ENCODE peak calls at places on chromosomes 5 and 9, in five cellular contexts. B is pancreas, O is stomach, Z is PC-9, E is tibial artery. V is an unnamed sample.

GRCh38 chr9:78807286-78807685 is 510.4 kb downstream of the PSAT1 start:
- DNase-seq in E (no peak), O (no peak), Z (no peak), B (no peak), V (no peak)

GRCh38 chr5:7047862-7048261 is 334.6 kb downstream of the TENT4A start:
- DNase-seq in Z (no peak), B (peak; percentile 53), E (no peak), O (peak; percentile 66), V (no peak)

GRCh38 chr5:103031607-103032006 is 88.3 kb downstream of the GIN1 start:
- DNase-seq in Z (no peak), O (no peak), E (no peak), B (no peak), V (no peak)

GRCh38 chr5:154618696-154619095 is 136.5 kb upstream of the LARP1 start:
- DNase-seq in E (no peak), B (no peak), O (no peak), Z (no peak), V (no peak)

GRCh38 chr9:77809552-77809951 is 161.4 kb upstream of the GNA14 start:
- DNase-seq in B (no peak), O (no peak), E (no peak), Z (no peak), V (no peak)

GRCh38 chr5:180817847-180818246 is 15.2 kb upstream of the MGAT1 start:
- DNase-seq in E (no peak), Z (no peak), O (no peak), B (no peak), V (no peak)

GRCh38 chr9:121887553-121888437 is 205.3 kb downstream of the TTLL11 start:
- DNase-seq in O (no peak), E (no peak), Z (no peak), B (no peak), V (no peak)

GRCh38 chr9:30774326-30774725 is 1610.1 kb upstream of the ACO1 start:
- DNase-seq in Z (no peak), O (no peak), E (no peak), B (no peak), V (no peak)

GRCh38 chr9:83431470-83432060 is 106.6 kb downstream of the FRMD3 start:
- DNase-seq in B (no peak), E (peak; percentile 65), Z (peak; percentile 42), O (peak; percentile 94), V (no peak)

GRCh38 chr9:133680976-133681657 is 45.0 kb downstream of the DBH start:
- DNase-seq in E (no peak), Z (no peak), B (no peak), O (no peak), V (no peak)

GRCh38 chr9:113573959-113574352 is 110.4 kb downstream of the RGS3 start:
- DNase-seq in E (no peak), Z (no peak), O (no peak), B (no peak), V (no peak)

GRCh38 chr9:87578625-87579024 is 81.0 kb downstream of the DAPK1 start:
- DNase-seq in Z (no peak), O (no peak), E (no peak), B (no peak), V (no peak)

GRCh38 chr5:128014578-128014977 is 69.0 kb upstream of the SLC12A2 start:
- DNase-seq in O (no peak), E (no peak), B (no peak), Z (no peak), V (no peak)

GRCh38 chr5:103669615-103670014 is 107.0 kb upstream of the NUDT12 start:
- DNase-seq in B (no peak), Z (no peak), O (no peak), E (no peak), V (no peak)

GRCh38 chr5:123115020-123115419 is 26.0 kb downstream of the PRDM6 start:
- DNase-seq in E (no peak), Z (no peak), O (no peak), B (no peak), V (no peak)

GRCh38 chr5:56822961-56823360 is 7.6 kb downstream of the MAP3K1 start:
- DNase-seq in O (no peak), Z (no peak), B (no peak), E (peak; percentile 32), V (no peak)

GRCh38 chr9:37539634-37540033 is 36.5 kb downstream of the FBXO10 start:
- DNase-seq in O (no peak), E (no peak), B (no peak), Z (no peak), V (no peak)

GRCh38 chr9:77865385-77865784 is 166.2 kb downstream of the GNAQ start:
- DNase-seq in B (no peak), Z (no peak), E (no peak), O (peak; percentile 40), V (no peak)

GRCh38 chr9:69672828-69673640 is 863 bp upstream of the APBA1 start:
- DNase-seq in E (peak; percentile 79), B (peak; percentile 92), O (peak; percentile 82), Z (peak; percentile 80), V (peak; percentile 33)
- H3K4me3 ChIP-seq in E (peak overlapping the region; percentile 74), B (peak overlapping the region; percentile 80), O (peak overlapping the region; percentile 76), Z (peak overlapping the region; percentile 76), V (peak overlapping the region; percentile 82)

GRCh38 chr9:933356-933755 is 43.1 kb upstream of the DMRT3 start:
- DNase-seq in E (no peak), O (no peak), Z (no peak), B (no peak), V (no peak)

GRCh38 chr9:929719-930118 is 46.7 kb upstream of the DMRT3 start:
- DNase-seq in Z (no peak), E (no peak), B (no peak), O (no peak), V (no peak)

GRCh38 chr9:935348-935965 is 41.0 kb upstream of the DMRT3 start:
- DNase-seq in B (no peak), E (no peak), Z (peak; percentile 6), O (no peak), V (no peak)
- H3K4me3 ChIP-seq in B (no peak overlapping the region), E (peak overlapping the region; percentile 12), Z (no peak overlapping the region), O (no peak overlapping the region), V (no peak overlapping the region)

DNA sequence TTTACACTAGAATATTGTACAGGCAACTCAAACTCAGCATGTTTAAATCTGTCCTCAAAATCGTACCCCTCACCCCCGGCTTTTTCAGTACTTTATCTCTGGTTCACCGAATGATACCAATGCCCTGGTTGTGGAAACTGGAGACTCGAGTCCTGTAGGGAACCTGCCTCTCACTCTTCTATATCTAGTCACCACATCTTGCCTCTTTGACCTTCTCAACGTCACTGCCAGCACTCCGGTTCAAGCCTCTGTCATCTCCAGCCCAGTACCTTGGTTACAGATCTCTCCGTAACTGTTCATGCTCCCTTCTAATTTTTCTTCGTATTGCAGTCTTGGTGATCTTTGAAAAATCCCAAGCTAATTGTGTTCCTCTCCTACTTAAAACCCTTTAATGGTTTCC is 6.7 kb downstream of the SLC44A1 start:
- DNase-seq in O (no peak), Z (no peak), B (no peak), E (no peak), V (no peak)
- H3K4me3 ChIP-seq in O (no peak overlapping the region), Z (no peak overlapping the region), B (no peak overlapping the region), E (no peak overlapping the region), V (no peak overlapping the region)

GRCh38 chr5:125401724-125402622 is 655.5 kb upstream of the ZNF608 start:
- DNase-seq in Z (no peak), E (no peak), B (no peak), O (no peak), V (no peak)
- H3K4me3 ChIP-seq in Z (no peak overlapping the region), E (no peak overlapping the region), B (no peak overlapping the region), O (no peak overlapping the region), V (no peak overlapping the region)

DNA sequence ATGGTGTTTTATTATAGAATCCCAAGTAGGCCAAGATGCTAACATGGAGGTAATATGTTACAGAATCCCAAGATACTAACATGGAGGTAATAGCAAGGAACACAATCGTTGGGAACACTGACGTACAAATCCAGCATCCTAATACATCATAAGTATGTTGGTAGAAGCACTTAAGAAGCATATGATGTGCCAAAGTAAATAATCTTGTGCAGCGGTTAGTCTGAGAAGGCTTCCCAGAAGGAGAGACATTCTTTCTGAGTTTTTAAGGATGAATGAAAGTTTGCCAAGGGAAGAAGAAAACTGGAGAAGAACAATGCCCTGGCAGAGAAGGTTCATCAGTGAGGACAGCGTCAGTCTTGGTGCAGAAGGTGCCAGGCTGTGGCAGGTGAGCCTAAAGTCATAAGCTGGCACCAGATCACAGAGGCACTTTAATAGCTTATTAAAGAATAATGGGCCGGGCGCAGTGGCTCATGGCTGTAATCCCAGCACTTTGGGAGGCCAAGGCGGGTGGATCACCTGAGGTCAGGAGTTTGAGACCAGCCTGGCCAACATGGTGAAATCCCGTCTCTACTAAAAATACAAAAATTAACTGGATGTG is 294.5 kb upstream of the PIK3R1 start:
- DNase-seq in E (no peak), O (peak; percentile 29), B (no peak), Z (no peak), V (no peak)
- H3K4me3 ChIP-seq in E (no peak overlapping the region), O (no peak overlapping the region), B (no peak overlapping the region), Z (no peak overlapping the region), V (no peak overlapping the region)

GRCh38 chr5:148660346-148660660 is 6.0 kb upstream of the HTR4 start:
- DNase-seq in B (no peak), Z (no peak), O (no peak), E (no peak), V (no peak)
- H3K4me3 ChIP-seq in B (no peak overlapping the region), Z (no peak overlapping the region), O (no peak overlapping the region), E (no peak overlapping the region), V (no peak overlapping the region)

DNA sequence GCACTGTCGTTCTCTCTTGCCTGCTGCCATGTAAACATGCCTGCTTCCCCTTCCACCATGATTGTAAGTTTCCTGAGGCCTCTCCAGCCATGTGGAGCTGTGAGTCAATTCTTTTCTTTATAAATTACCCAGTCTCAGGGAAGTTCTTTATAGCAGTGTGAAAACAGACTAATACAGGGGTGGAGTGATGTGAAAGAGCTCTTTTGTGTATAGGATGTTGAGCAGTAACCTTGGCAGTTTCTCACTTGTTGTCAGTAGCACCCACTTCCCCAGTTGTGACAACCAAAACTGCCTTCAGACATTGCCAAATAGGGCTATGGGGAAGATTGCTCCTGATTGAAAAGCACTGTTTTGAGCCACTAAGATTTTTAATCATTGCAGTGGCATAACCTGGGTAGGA is 552.2 kb upstream of the ZNF462 start:
- DNase-seq in B (no peak), E (no peak), O (no peak), Z (no peak), V (no peak)
- H3K4me3 ChIP-seq in B (no peak overlapping the region), E (no peak overlapping the region), O (no peak overlapping the region), Z (no peak overlapping the region), V (no peak overlapping the region)

GRCh38 chr5:79689541-79690466 is at the start of gene CMYA5:
- DNase-seq in B (peak; percentile 61), Z (no peak), E (peak; percentile 41), O (peak; percentile 28), V (no peak)
- H3K4me3 ChIP-seq in B (peak within 1 kb of the TSS; percentile 10), Z (no peak within 1 kb of the TSS), E (peak within 1 kb of the TSS; percentile 54), O (peak within 1 kb of the TSS; percentile 49), V (peak within 1 kb of the TSS; percentile 54)

V was measured in AG04449.